ENCODE peak calls at places on chromosomes 12 and 14, in nine cellular contexts. O, E, U, H, P, M, Y, R and T are unnamed samples.

GRCh38 chr12:13234045-13234641 is 37.6 kb downstream of the EMP1 start:
- DNase-seq in H (peak; percentile 67), E (peak; percentile 27), M (peak; percentile 39), P (peak; percentile 84), Y (peak; percentile 44), R (peak; percentile 48), O (peak; percentile 66), U (peak; percentile 61), T (peak; percentile 66)

GRCh38 chr14:69378274-69378673 is 19.8 kb downstream of the ERH start:
- DNase-seq in E (no peak), P (no peak), O (no peak), M (no peak), U (no peak), R (no peak), H (no peak), Y (no peak), T (no peak)

GRCh38 chr12:72315858-72316257 is 43.7 kb downstream of the TRHDE start:
- DNase-seq in E (no peak), Y (no peak), R (no peak), O (no peak), U (no peak), H (no peak), M (no peak), P (no peak), T (no peak)

GRCh38 chr12:52391618-52392002 is 6.2 kb upstream of the KRT84 start:
- DNase-seq in E (peak; percentile 63), P (no peak), Y (no peak), R (peak; percentile 57), H (no peak), U (no peak), O (peak; percentile 21), M (no peak), T (peak; percentile 57)

GRCh38 chr12:3336606-3337311 is 154.2 kb upstream of the PRMT8 start:
- DNase-seq in P (no peak), H (no peak), U (no peak), E (no peak), M (no peak), R (peak; percentile 43), Y (no peak), O (no peak), T (peak; percentile 59)

GRCh38 chr12:96177013-96177412 is 17.2 kb upstream of the ELK3 start:
- DNase-seq in E (no peak), U (no peak), R (no peak), H (peak; percentile 59), P (peak; percentile 93), Y (peak; percentile 83), O (peak; percentile 32), M (no peak), T (no peak)

GRCh38 chr12:10722905-10723866 is at the start of gene YBX3:
- DNase-seq in R (peak; percentile 93), M (peak; percentile 79), U (peak; percentile 29), Y (peak; percentile 76), O (peak; percentile 81), E (peak; percentile 92), P (peak; percentile 88), H (peak; percentile 82), T (peak; percentile 94)

GRCh38 chr14:53955671-53956426 is 776 bp downstream of the BMP4 start:
- DNase-seq in P (peak; percentile 20), O (no peak), H (peak; percentile 41), Y (peak; percentile 32), R (peak; percentile 82), U (no peak), M (no peak), E (peak; percentile 55), T (no peak)

GRCh38 chr14:91830777-91831176 is 36.6 kb downstream of the TC2N start:
- DNase-seq in H (no peak), P (no peak), U (no peak), Y (no peak), E (peak; percentile 68), R (no peak), O (no peak), M (no peak), T (no peak)